ENCODE peak calls at places on chromosomes 12 and 14, in six cellular contexts. P, H, M, V, E and I are unnamed samples.

GRCh38 chr14:89415139-89415538 is 1.9 kb downstream of the FOXN3 start:
- DNase-seq in P (no peak), H (no peak), M (no peak), V (no peak), E (no peak), I (no peak)

GRCh38 chr12:1593232-1594044 is 943 bp downstream of the FBXL14 start:
- DNase-seq in P (no peak), H (peak), M (no peak), V (no peak), E (no peak), I (peak)

GRCh38 chr12:82481954-82482353 is 123.6 kb downstream of the METTL25 start:
- DNase-seq in P (no peak), H (no peak), M (no peak), V (no peak), E (no peak), I (no peak)

GRCh38 chr14:79543966-79544365 is 667.3 kb downstream of the DIO2 start:
- DNase-seq in P (peak), H (peak), M (peak), V (peak), E (peak), I (no peak)

GRCh38 chr12:119090276-119090675 is 88.5 kb upstream of the HSPB8 start:
- DNase-seq in P (no peak), H (no peak), M (no peak), V (no peak), E (no peak), I (no peak)

GRCh38 chr14:101499080-101499479 is 62.2 kb upstream of the DIO3 start:
- DNase-seq in P (no peak), H (no peak), M (no peak), V (no peak), E (no peak), I (peak)

GRCh38 chr12:14256555-14257169 is 108.8 kb upstream of the ATF7IP start:
- DNase-seq in P (no peak), H (peak), M (peak), V (peak), E (peak), I (peak)

GRCh38 chr12:62724947-62725447 is 210.0 kb downstream of the PPM1H start:
- DNase-seq in P (no peak), H (peak), M (peak), V (peak), E (peak), I (no peak)

GRCh38 chr14:96630281-96630680 is 128.1 kb downstream of the PAPOLA start:
- DNase-seq in P (no peak), H (no peak), M (no peak), V (no peak), E (no peak), I (peak)

GRCh38 chr14:68547305-68548193 is 245.3 kb downstream of the ZFP36L1 start:
- DNase-seq in P (no peak), H (peak), M (peak), V (peak), E (peak), I (no peak)

GRCh38 chr12:49470986-49471385 is 67.8 kb upstream of the KCNH3 start:
- DNase-seq in P (no peak), H (peak), M (no peak), V (no peak), E (no peak), I (no peak)

GRCh38 chr14:64723691-64724577 is 19.7 kb downstream of the PLEKHG3 start:
- DNase-seq in P (no peak), H (peak), M (no peak), V (no peak), E (peak), I (peak)

GRCh38 chr14:105838591-105839424 is 312.4 kb downstream of the TMEM121 start:
- DNase-seq in P (no peak), H (no peak), M (no peak), V (no peak), E (no peak), I (no peak)

GRCh38 chr12:6070472-6071257 is 53.8 kb downstream of the VWF start:
- DNase-seq in P (peak), H (no peak), M (no peak), V (no peak), E (no peak), I (no peak)

GRCh38 chr14:24058951-24059475 is 7.2 kb downstream of the CARMIL3 start:
- DNase-seq in P (no peak), H (no peak), M (no peak), V (no peak), E (no peak), I (no peak)

GRCh38 chr14:87745507-87746118 is 247.4 kb downstream of the GALC start:
- DNase-seq in P (peak), H (peak), M (peak), V (peak), E (peak), I (no peak)